ENCODE peak calls at places on chromosomes 4 and X, in seven cellular contexts. S is dorsolateral prefrontal cortex, V is astrocyte, U is A673, D is progenitor cell of endocrine pancreas, I is cardiac muscle cell, R is fibroblast of villous mesenchyme. Z is an unnamed sample.

GRCh38 chrX:13923845-13924244 is 105.8 kb downstream of the GEMIN8 start:
- DNase-seq in S (no peak), V (no peak), U (no peak), D (no peak), I (no peak), R (no peak), Z (no peak)

GRCh38 chrX:124338733-124339514 is 6.5 kb downstream of the TEX13D start:
- DNase-seq in S (no peak), V (no peak), U (no peak), D (no peak), I (no peak), R (no peak), Z (no peak)

GRCh38 chrX:116238866-116239265 is 68.3 kb downstream of the AGTR2 start:
- DNase-seq in S (no peak), V (no peak), U (no peak), D (no peak), I (no peak), R (no peak), Z (no peak)

GRCh38 chrX:10797493-10797892 is 177.1 kb upstream of the MID1 start:
- DNase-seq in S (no peak), V (peak), U (no peak), D (no peak), I (peak), R (peak), Z (no peak)

GRCh38 chr4:112170451-112170993 is 25.3 kb downstream of the FAM241A start:
- DNase-seq in S (no peak), V (peak), U (peak), D (no peak), I (peak), R (peak), Z (no peak)

GRCh38 chr4:21134994-21135393 is 434.7 kb downstream of the PACRGL start:
- DNase-seq in S (no peak), V (peak), U (peak), D (no peak), I (peak), R (peak), Z (no peak)

GRCh38 chrX:46762963-46763362 is 4.0 kb upstream of the SLC9A7 start:
- DNase-seq in S (no peak), V (no peak), U (no peak), D (no peak), I (no peak), R (no peak), Z (no peak)

GRCh38 chrX:15404712-15405111 is 20.5 kb upstream of the VEGFD start:
- DNase-seq in S (no peak), V (no peak), U (peak), D (no peak), I (peak), R (peak), Z (no peak)

GRCh38 chrX:26783512-26784225 is 567.7 kb downstream of the MAGEB5 start:
- DNase-seq in S (no peak), V (no peak), U (peak), D (no peak), I (peak), R (peak), Z (peak)

GRCh38 chr4:98663226-98664006 is 5.0 kb upstream of the TSPAN5 start:
- DNase-seq in S (no peak), V (no peak), U (no peak), D (no peak), I (no peak), R (no peak), Z (no peak)

GRCh38 chr4:161132715-161133425 is 1030.9 kb downstream of the FSTL5 start:
- DNase-seq in S (no peak), V (no peak), U (no peak), D (no peak), I (no peak), R (no peak), Z (no peak)

GRCh38 chrX:78517124-78517523 is 142.0 kb downstream of the RTL3 start:
- DNase-seq in S (no peak), V (peak), U (no peak), D (no peak), I (no peak), R (no peak), Z (no peak)

GRCh38 chr4:173835863-173836262 is 305.8 kb upstream of the HAND2 start:
- DNase-seq in S (no peak), V (peak), U (peak), D (no peak), I (peak), R (peak), Z (no peak)

GRCh38 chr4:15348236-15348635 is 79.6 kb upstream of the C1QTNF7 start:
- DNase-seq in S (no peak), V (no peak), U (no peak), D (no peak), I (no peak), R (no peak), Z (no peak)

GRCh38 chrX:110044531-110045249 is 41.8 kb downstream of the TMEM164 start:
- DNase-seq in S (no peak), V (no peak), U (no peak), D (no peak), I (no peak), R (no peak), Z (no peak)

DNA sequence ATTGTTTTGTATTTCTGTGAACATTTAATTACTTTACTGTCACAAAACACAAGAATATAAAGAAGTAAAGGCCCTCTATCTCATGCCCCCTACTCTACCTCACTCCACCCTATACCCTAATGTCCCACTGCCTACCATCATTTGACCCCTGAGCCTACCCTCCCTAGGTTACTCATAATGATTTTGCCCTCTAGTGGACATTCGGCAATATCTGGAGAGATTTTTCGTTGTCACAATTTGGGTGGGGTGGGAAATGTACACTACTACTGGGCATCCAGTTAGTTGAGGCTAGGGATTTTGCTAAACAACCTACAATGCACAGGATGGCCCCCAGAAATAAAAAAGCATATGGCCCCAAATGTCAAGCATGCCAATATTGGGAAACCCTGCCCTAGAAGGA is 10.2 kb downstream of the TEX13A start:
- DNase-seq in S (no peak), V (no peak), U (no peak), D (no peak), I (no peak), R (no peak), Z (no peak)
- TF ChIP-seq CTCF in S (no peak), V (no peak), U (peak), D (no peak), I (no peak), R (peak), Z (no peak)

GRCh38 chr4:4677825-4678522 is 136.1 kb upstream of the STX18 start:
- DNase-seq in S (no peak), V (peak), U (peak), D (no peak), I (peak), R (peak), Z (peak)
- TF ChIP-seq CTCF in S (peak), V (peak), U (peak), D (peak), I (peak), R (peak), Z (peak)

GRCh38 chrX:2875798-2876399 is 47.2 kb downstream of the GYG2 start:
- DNase-seq in S (no peak), V (no peak), U (peak), D (no peak), I (peak), R (peak), Z (no peak)
- TF ChIP-seq CTCF in S (no peak), V (peak), U (peak), D (peak), I (peak), R (peak), Z (peak)

DNA sequence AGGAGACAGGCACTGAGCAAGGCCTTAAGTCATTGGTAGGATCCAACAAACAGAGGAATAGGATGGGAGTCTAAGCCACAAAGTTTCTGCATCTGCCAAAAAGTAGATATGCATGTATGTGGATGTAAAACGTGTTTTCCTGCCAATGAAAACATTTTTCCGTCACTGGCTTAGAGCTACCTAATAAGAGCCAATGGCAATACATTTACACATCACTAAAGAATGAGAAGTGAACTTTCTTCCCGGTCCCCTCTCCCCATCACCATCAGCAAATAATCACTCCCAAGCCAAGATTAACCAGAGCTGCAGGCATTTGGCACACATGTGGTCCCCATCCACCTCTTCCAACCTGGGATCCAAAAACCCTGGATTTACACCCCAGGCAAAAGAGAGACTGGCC is 131.6 kb downstream of the CHIC2 start:
- DNase-seq in S (no peak), V (peak), U (no peak), D (no peak), I (peak), R (no peak), Z (no peak)
- TF ChIP-seq CTCF in S (no peak), V (no peak), U (no peak), D (no peak), I (no peak), R (no peak), Z (no peak)

DNA sequence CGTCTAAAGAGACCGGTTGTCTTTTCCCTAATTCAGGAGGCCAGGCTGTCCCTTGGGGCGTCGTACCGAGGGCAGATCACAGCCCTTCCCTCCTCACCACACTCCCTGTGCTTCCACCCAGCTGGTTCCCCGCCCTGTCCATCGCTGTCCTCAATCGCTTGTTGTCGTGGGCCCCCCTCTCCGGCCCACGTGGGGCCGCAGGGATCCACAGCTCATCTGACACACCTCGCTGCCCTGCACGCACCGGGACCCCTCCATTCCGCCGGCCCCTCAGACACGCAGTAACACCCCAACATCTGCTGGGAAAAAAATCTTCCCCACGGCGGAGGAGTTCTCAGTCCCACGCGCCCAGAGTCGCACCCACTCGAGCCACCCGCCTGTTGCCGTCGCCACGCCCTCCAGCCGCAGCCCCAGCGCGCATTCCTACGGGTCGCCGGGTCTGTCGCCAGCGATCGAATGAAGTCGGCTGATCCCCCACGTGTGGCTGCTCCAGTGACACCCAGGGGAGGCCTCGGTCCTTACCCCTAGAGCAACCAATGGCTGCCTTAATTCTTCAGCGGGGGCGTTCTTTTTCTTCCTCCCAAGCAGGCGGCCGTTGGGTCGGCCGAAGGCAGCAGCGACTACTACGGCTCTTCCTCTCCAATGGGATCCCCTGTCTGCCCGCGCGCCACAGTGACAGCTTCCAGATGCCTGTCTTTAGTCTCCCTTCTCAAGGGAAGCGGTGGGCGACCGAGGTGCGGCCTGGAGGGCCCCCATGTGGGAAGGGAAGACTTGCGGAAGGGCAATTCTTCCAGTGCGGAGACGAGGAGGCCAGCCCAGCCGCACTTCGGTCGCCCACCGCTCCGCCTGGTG is 885 bp upstream of the SEPTIN11 start:
- DNase-seq in S (peak), V (peak), U (peak), D (peak), I (peak), R (peak), Z (peak)
- TF ChIP-seq CTCF in S (no peak), V (no peak), U (no peak), D (no peak), I (no peak), R (peak), Z (no peak)

GRCh38 chr4:78545275-78546246 is 6.0 kb upstream of the ANXA3 start:
- DNase-seq in S (no peak), V (peak), U (no peak), D (no peak), I (peak), R (peak), Z (no peak)

GRCh38 chr4:78543424-78544238 is 7.9 kb upstream of the ANXA3 start:
- DNase-seq in S (no peak), V (peak), U (no peak), D (no peak), I (no peak), R (no peak), Z (no peak)

GRCh38 chr4:78542373-78542772 is 9.2 kb upstream of the ANXA3 start:
- DNase-seq in S (no peak), V (peak), U (no peak), D (no peak), I (peak), R (peak), Z (no peak)

DNA sequence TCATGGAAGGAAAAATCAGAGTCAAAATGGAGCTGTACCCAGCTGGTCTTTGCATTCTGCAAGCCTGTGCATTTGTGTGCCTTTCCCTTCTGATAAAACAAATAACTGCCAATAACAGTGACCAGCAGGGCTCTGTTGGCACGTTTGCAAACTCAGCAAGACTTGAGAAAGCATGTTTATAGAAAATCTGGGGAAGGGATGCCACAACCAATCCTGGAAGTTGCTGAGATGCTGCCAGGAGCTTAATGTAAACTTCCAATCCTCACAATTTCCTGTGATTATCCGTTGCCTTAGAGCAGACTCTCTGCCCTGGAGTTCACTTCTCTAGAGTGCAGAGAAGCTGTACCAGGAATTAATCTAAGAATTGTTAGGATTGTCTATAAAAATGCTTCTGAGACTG is 6.9 kb upstream of the ANXA3 start:
- DNase-seq in S (no peak), V (no peak), U (peak), D (no peak), I (no peak), R (peak), Z (no peak)
- TF ChIP-seq CTCF in S (no peak), V (no peak), U (no peak), D (no peak), I (no peak), R (no peak), Z (no peak)

GRCh38 chr4:122762966-122763716 is 30.6 kb downstream of the BBS12 start:
- DNase-seq in S (no peak), V (no peak), U (no peak), D (no peak), I (no peak), R (no peak), Z (no peak)

GRCh38 chr4:122755675-122756074 is 23.2 kb downstream of the BBS12 start:
- DNase-seq in S (no peak), V (no peak), U (no peak), D (no peak), I (no peak), R (no peak), Z (no peak)

GRCh38 chr4:122762520-122762919 is 30.0 kb downstream of the BBS12 start:
- DNase-seq in S (no peak), V (no peak), U (no peak), D (no peak), I (no peak), R (no peak), Z (no peak)

GRCh38 chr4:122758033-122758432 is 25.5 kb downstream of the BBS12 start:
- DNase-seq in S (no peak), V (no peak), U (peak), D (no peak), I (peak), R (peak), Z (no peak)

GRCh38 chr4:122759639-122760310 is 27.3 kb downstream of the BBS12 start:
- DNase-seq in S (no peak), V (no peak), U (peak), D (no peak), I (peak), R (no peak), Z (no peak)
- TF ChIP-seq CTCF in S (no peak), V (peak), U (peak), D (peak), I (peak), R (peak), Z (peak)

DNA sequence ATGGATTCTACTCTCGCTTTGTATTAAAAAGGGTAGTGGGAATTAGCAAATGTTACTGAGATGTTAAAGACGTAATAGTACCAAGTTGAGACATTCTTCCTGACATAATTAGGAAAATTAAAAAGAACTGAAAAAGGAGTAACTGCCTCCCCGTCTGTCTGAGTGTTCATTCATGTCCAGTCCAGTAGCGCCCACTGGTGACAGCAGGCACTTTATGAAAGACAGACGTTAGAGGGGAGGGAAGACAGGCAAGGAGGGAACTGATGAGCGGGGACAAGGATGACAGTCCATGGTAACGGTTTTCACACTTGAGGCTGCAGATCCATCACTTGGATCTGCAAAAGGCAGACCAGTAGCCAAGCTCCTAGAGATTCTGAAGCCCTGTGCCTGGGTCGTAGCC is 326.7 kb downstream of the STK32B start:
- DNase-seq in S (no peak), V (no peak), U (peak), D (no peak), I (no peak), R (peak), Z (no peak)
- TF ChIP-seq CTCF in S (no peak), V (peak), U (peak), D (no peak), I (peak), R (peak), Z (no peak)

DNA sequence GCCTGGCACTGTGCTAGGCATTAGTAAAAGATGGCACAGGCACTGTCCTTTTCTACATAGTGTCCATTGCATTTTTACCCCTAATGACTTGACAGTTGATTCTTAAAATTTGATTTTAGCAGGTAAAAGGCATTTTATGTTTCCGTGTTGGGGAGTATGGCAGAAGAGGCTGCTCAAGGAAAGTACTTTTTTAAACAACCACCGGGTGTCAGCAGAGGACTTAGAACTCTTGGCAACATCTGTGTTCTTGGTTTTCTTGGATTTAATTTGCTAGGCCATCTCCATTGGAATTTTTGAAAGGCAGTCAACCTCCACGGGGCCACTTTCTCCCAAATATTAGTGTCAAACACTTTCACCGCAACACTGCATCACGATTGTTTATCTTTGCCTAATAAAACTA is 102.9 kb downstream of the TSPAN7 start:
- DNase-seq in S (no peak), V (peak), U (peak), D (no peak), I (peak), R (peak), Z (peak)
- TF ChIP-seq CTCF in S (peak), V (peak), U (peak), D (peak), I (peak), R (peak), Z (peak)

Z was measured in nephron progenitor cell.